ENCODE peak calls at places on chromosome 14, in nine cellular contexts. Q, B, E, T, A, S, J, I and N are unnamed samples.

GRCh38 chr14:32075636-32076277 is 1.3 kb upstream of the ARHGAP5 start:
- DNase-seq in Q (peak), B (peak), E (no peak), T (no peak), A (peak), S (peak), J (peak), I (peak), N (peak)

GRCh38 chr14:46820291-46820690 is 168.7 kb upstream of the RPL10L start:
- DNase-seq in Q (no peak), B (no peak), E (no peak), T (no peak), A (no peak), S (no peak), J (no peak), I (no peak), N (no peak)

GRCh38 chr14:93185333-93185688 is 194 bp downstream of the LYSET start:
- DNase-seq in Q (no peak), B (peak), E (no peak), T (no peak), A (no peak), S (no peak), J (no peak), I (no peak), N (no peak)

GRCh38 chr14:68598621-68599447 is 194.0 kb downstream of the ZFP36L1 start:
- DNase-seq in Q (no peak), B (peak), E (peak), T (no peak), A (no peak), S (no peak), J (no peak), I (peak), N (no peak)

GRCh38 chr14:101241807-101242278 is 319.5 kb upstream of the DIO3 start:
- DNase-seq in Q (no peak), B (peak), E (no peak), T (no peak), A (peak), S (no peak), J (no peak), I (no peak), N (no peak)

GRCh38 chr14:99726538-99727095 is 42.5 kb downstream of the CYP46A1 start:
- DNase-seq in Q (peak), B (no peak), E (no peak), T (no peak), A (no peak), S (no peak), J (no peak), I (peak), N (no peak)

GRCh38 chr14:78220273-78220672 is 50.1 kb downstream of the NRXN3 start:
- DNase-seq in Q (no peak), B (no peak), E (no peak), T (no peak), A (no peak), S (no peak), J (no peak), I (no peak), N (no peak)

GRCh38 chr14:53924754-53925153 is 31.9 kb downstream of the BMP4 start:
- DNase-seq in Q (no peak), B (peak), E (peak), T (no peak), A (no peak), S (no peak), J (no peak), I (no peak), N (no peak)

GRCh38 chr14:102360388-102360787 is 2.3 kb downstream of the CINP start:
- DNase-seq in Q (no peak), B (no peak), E (no peak), T (no peak), A (no peak), S (no peak), J (no peak), I (no peak), N (no peak)

GRCh38 chr14:76227450-76228050 is 75.8 kb downstream of the GPATCH2L start:
- DNase-seq in Q (no peak), B (peak), E (no peak), T (no peak), A (no peak), S (no peak), J (no peak), I (no peak), N (no peak)

GRCh38 chr14:99546230-99546879 is 57.7 kb downstream of the CCDC85C start:
- DNase-seq in Q (no peak), B (no peak), E (no peak), T (no peak), A (peak), S (peak), J (no peak), I (no peak), N (peak)

GRCh38 chr14:94801225-94801624 is 31.3 kb upstream of the GSC start:
- DNase-seq in Q (no peak), B (no peak), E (no peak), T (no peak), A (no peak), S (no peak), J (no peak), I (no peak), N (no peak)

GRCh38 chr14:96204151-96205058 is at the start of gene BDKRB2:
- DNase-seq in Q (peak), B (peak), E (peak), T (no peak), A (peak), S (peak), J (peak), I (peak), N (peak)

GRCh38 chr14:102875652-102876051 is 46.8 kb upstream of the AMN start:
- DNase-seq in Q (no peak), B (no peak), E (no peak), T (no peak), A (no peak), S (no peak), J (no peak), I (no peak), N (peak)

GRCh38 chr14:101174522-101174838 is 271.0 kb upstream of the RTL1 start:
- DNase-seq in Q (no peak), B (no peak), E (no peak), T (no peak), A (no peak), S (no peak), J (no peak), I (no peak), N (no peak)

GRCh38 chr14:97143456-97143855 is 346.3 kb downstream of the VRK1 start:
- DNase-seq in Q (no peak), B (no peak), E (no peak), T (no peak), A (no peak), S (no peak), J (no peak), I (no peak), N (no peak)

GRCh38 chr14:92590941-92591340 is 77.4 kb downstream of the RIN3 start:
- DNase-seq in Q (no peak), B (no peak), E (no peak), T (no peak), A (no peak), S (no peak), J (no peak), I (no peak), N (no peak)